ENCODE peak calls at places on chromosome 17, in eight cellular contexts. I is SW 1271; B is T-helper 2 cell; Q is activated naive CD4-positive, alpha-beta T cell; F is left ventricle myocardium inferior; G is COR-L47; M is T-helper 9 cell; Y is neural crest cell. X is an unnamed sample.

GRCh38 chr17:14321980-14322776 is 21.3 kb downstream of the HS3ST3B1 start:
- DNase-seq in Q (no peak), Y (no peak), M (no peak), F (no peak), G (no peak), I (no peak), B (no peak), X (no peak)

GRCh38 chr17:30091771-30092170 is 24.8 kb upstream of the NSRP1 start:
- DNase-seq in I (peak), B (no peak), Q (no peak), F (no peak), M (no peak), G (no peak), Y (no peak), X (no peak)

GRCh38 chr17:71636644-71637043 is 484.2 kb upstream of the SOX9 start:
- DNase-seq in M (no peak), F (no peak), Y (no peak), G (no peak), B (no peak), I (no peak), Q (no peak), X (no peak)

GRCh38 chr17:7684856-7685532 is 2.3 kb downstream of the TP53 start:
- DNase-seq in B (no peak), G (no peak), Q (no peak), F (no peak), I (no peak), M (no peak), Y (no peak), X (no peak)

GRCh38 chr17:68317458-68317857 is 26.2 kb downstream of the ARSG start:
- DNase-seq in Y (no peak), B (no peak), G (no peak), M (no peak), F (no peak), Q (no peak), I (no peak), X (no peak)

GRCh38 chr17:320809-321385 is 31.7 kb downstream of the RPH3AL start:
- DNase-seq in Y (no peak), Q (no peak), G (no peak), B (no peak), I (no peak), M (no peak), F (no peak), X (no peak)

GRCh38 chr17:12318614-12319266 is 298.1 kb downstream of the MAP2K4 start:
- DNase-seq in Q (no peak), M (no peak), B (no peak), I (no peak), F (no peak), G (no peak), Y (no peak), X (no peak)

GRCh38 chr17:60695960-60696359 is 18.3 kb downstream of the BCAS3 start:
- DNase-seq in Y (no peak), B (no peak), M (no peak), Q (no peak), I (no peak), G (no peak), F (no peak), X (no peak)

GRCh38 chr17:73431401-73432205 is 119.8 kb upstream of the CDC42EP4 start:
- DNase-seq in F (no peak), M (no peak), Q (peak), B (no peak), Y (no peak), I (no peak), G (no peak), X (no peak)

GRCh38 chr17:7405413-7405881 is 1.6 kb upstream of the TMEM256 start:
- DNase-seq in Q (no peak), B (no peak), G (no peak), M (no peak), Y (no peak), F (no peak), I (no peak), X (no peak)

GRCh38 chr17:32267690-32268205 is 2.1 kb downstream of the RHBDL3 start:
- DNase-seq in G (no peak), M (peak), Q (no peak), F (no peak), I (no peak), B (no peak), Y (no peak), X (no peak)

GRCh38 chr17:75853410-75853809 is 1.7 kb downstream of the WBP2 start:
- DNase-seq in Y (no peak), G (no peak), B (no peak), F (no peak), I (no peak), Q (no peak), M (no peak), X (no peak)

GRCh38 chr17:49482144-49482817 is 12.8 kb upstream of the NGFR start:
- DNase-seq in F (no peak), M (no peak), B (no peak), Q (no peak), I (no peak), Y (no peak), G (no peak), X (no peak)

GRCh38 chr17:79273660-79274059 is 199.0 kb downstream of the ENGASE start:
- DNase-seq in I (no peak), Y (no peak), Q (no peak), B (no peak), G (no peak), F (no peak), M (no peak), X (no peak)

GRCh38 chr17:58531661-58532554 is 17.5 kb upstream of the MTMR4 start:
- DNase-seq in Y (peak), F (peak), I (no peak), Q (peak), B (peak), M (peak), G (peak), X (no peak)

GRCh38 chr17:17075037-17075755 is 32.9 kb downstream of the MPRIP start:
- DNase-seq in M (no peak), Q (no peak), I (no peak), B (no peak), Y (no peak), F (peak), G (no peak), X (no peak)